ENCODE peak calls at places on chromosomes 12 and 14, in nine cellular contexts. One of them, this sample, is unnamed.

GRCh38 chr14:31292962-31293616 is 85.5 kb upstream of the HECTD1 start:
- DNase-seq in BE2C: no peak
- DNase-seq in PC-9: no peak
- DNase-seq in MM.1S: no peak
- DNase-seq in cardiac fibroblast: peak; percentile 62
- DNase-seq in BJ: no peak
- DNase-seq in heart right ventricle: no peak
- DNase-seq in psoas muscle: no peak
- DNase-seq in endothelial cell: no peak
- DNase-seq in this sample: no peak

GRCh38 chr14:96482986-96483385 is 19.2 kb upstream of the PAPOLA start:
- DNase-seq in BE2C: peak; percentile 35
- DNase-seq in PC-9: no peak
- DNase-seq in MM.1S: no peak
- DNase-seq in cardiac fibroblast: no peak
- DNase-seq in BJ: no peak
- DNase-seq in heart right ventricle: no peak
- DNase-seq in psoas muscle: no peak
- DNase-seq in endothelial cell: no peak
- DNase-seq in this sample: no peak

GRCh38 chr14:105865266-105865903 is 339.0 kb downstream of the TMEM121 start:
- DNase-seq in BE2C: peak; percentile 73
- DNase-seq in PC-9: no peak
- DNase-seq in MM.1S: no peak
- DNase-seq in cardiac fibroblast: no peak
- DNase-seq in BJ: no peak
- DNase-seq in heart right ventricle: no peak
- DNase-seq in psoas muscle: no peak
- DNase-seq in endothelial cell: no peak
- DNase-seq in this sample: no peak

GRCh38 chr12:19177754-19178153 is 48.2 kb downstream of the PLEKHA5 start:
- DNase-seq in BE2C: no peak
- DNase-seq in PC-9: no peak
- DNase-seq in MM.1S: no peak
- DNase-seq in cardiac fibroblast: peak; percentile 48
- DNase-seq in BJ: no peak
- DNase-seq in heart right ventricle: no peak
- DNase-seq in psoas muscle: no peak
- DNase-seq in endothelial cell: no peak
- DNase-seq in this sample: no peak

GRCh38 chr14:29896354-29896768 is 31.3 kb downstream of the PRKD1 start:
- DNase-seq in BE2C: no peak
- DNase-seq in PC-9: no peak
- DNase-seq in MM.1S: no peak
- DNase-seq in cardiac fibroblast: no peak
- DNase-seq in BJ: no peak
- DNase-seq in heart right ventricle: no peak
- DNase-seq in psoas muscle: no peak
- DNase-seq in endothelial cell: no peak
- DNase-seq in this sample: no peak

GRCh38 chr12:27865421-27865820 is 85.4 kb upstream of the MANSC4 start:
- DNase-seq in BE2C: no peak
- DNase-seq in PC-9: no peak
- DNase-seq in MM.1S: no peak
- DNase-seq in cardiac fibroblast: peak; percentile 93
- DNase-seq in BJ: peak; percentile 39
- DNase-seq in heart right ventricle: no peak
- DNase-seq in psoas muscle: no peak
- DNase-seq in endothelial cell: no peak
- DNase-seq in this sample: no peak

GRCh38 chr12:52372216-52373154 is 5.2 kb upstream of the KRT85 start:
- DNase-seq in BE2C: peak; percentile 83
- DNase-seq in PC-9: peak; percentile 84
- DNase-seq in MM.1S: peak; percentile 52
- DNase-seq in cardiac fibroblast: peak; percentile 93
- DNase-seq in BJ: peak; percentile 47
- DNase-seq in heart right ventricle: peak; percentile 75
- DNase-seq in psoas muscle: peak; percentile 86
- DNase-seq in endothelial cell: peak; percentile 85
- DNase-seq in this sample: peak; percentile 82

GRCh38 chr12:3820122-3820521 is 53.1 kb downstream of the PARP11 start:
- DNase-seq in BE2C: no peak
- DNase-seq in PC-9: no peak
- DNase-seq in MM.1S: no peak
- DNase-seq in cardiac fibroblast: peak; percentile 60
- DNase-seq in BJ: no peak
- DNase-seq in heart right ventricle: no peak
- DNase-seq in psoas muscle: no peak
- DNase-seq in endothelial cell: no peak
- DNase-seq in this sample: no peak

GRCh38 chr14:31819281-31819680 is 257.8 kb upstream of the ARHGAP5 start:
- DNase-seq in BE2C: no peak
- DNase-seq in PC-9: no peak
- DNase-seq in MM.1S: no peak
- DNase-seq in cardiac fibroblast: no peak
- DNase-seq in BJ: no peak
- DNase-seq in heart right ventricle: no peak
- DNase-seq in psoas muscle: no peak
- DNase-seq in endothelial cell: no peak
- DNase-seq in this sample: no peak

GRCh38 chr14:30252151-30252550 is 306.8 kb upstream of the G2E3 start:
- DNase-seq in BE2C: no peak
- DNase-seq in PC-9: no peak
- DNase-seq in MM.1S: no peak
- DNase-seq in cardiac fibroblast: no peak
- DNase-seq in BJ: no peak
- DNase-seq in heart right ventricle: no peak
- DNase-seq in psoas muscle: no peak
- DNase-seq in endothelial cell: no peak
- DNase-seq in this sample: no peak

GRCh38 chr14:68008491-68008890 is 188.9 kb downstream of the RAD51B start:
- DNase-seq in BE2C: no peak
- DNase-seq in PC-9: no peak
- DNase-seq in MM.1S: no peak
- DNase-seq in cardiac fibroblast: no peak
- DNase-seq in BJ: no peak
- DNase-seq in heart right ventricle: no peak
- DNase-seq in psoas muscle: no peak
- DNase-seq in endothelial cell: no peak
- DNase-seq in this sample: no peak

GRCh38 chr12:6554990-6555691 is 701 bp downstream of the IFFO1 start:
- DNase-seq in BE2C: no peak
- DNase-seq in PC-9: no peak
- DNase-seq in MM.1S: no peak
- DNase-seq in cardiac fibroblast: peak; percentile 27
- DNase-seq in BJ: no peak
- DNase-seq in heart right ventricle: peak; percentile 37
- DNase-seq in psoas muscle: no peak
- DNase-seq in endothelial cell: no peak
- DNase-seq in this sample: peak; percentile 34

GRCh38 chr14:81990312-81990761 is 456.7 kb upstream of the SEL1L start:
- DNase-seq in BE2C: peak; percentile 36
- DNase-seq in PC-9: peak; percentile 0
- DNase-seq in MM.1S: peak; percentile 36
- DNase-seq in cardiac fibroblast: peak; percentile 68
- DNase-seq in BJ: no peak
- DNase-seq in heart right ventricle: no peak
- DNase-seq in psoas muscle: no peak
- DNase-seq in endothelial cell: peak; percentile 50
- DNase-seq in this sample: peak; percentile 67

GRCh38 chr12:124295431-124296058 is 652 bp downstream of the RFLNA start:
- DNase-seq in BE2C: no peak
- DNase-seq in PC-9: no peak
- DNase-seq in MM.1S: no peak
- DNase-seq in cardiac fibroblast: no peak
- DNase-seq in BJ: no peak
- DNase-seq in heart right ventricle: no peak
- DNase-seq in psoas muscle: peak; percentile 41
- DNase-seq in endothelial cell: no peak
- DNase-seq in this sample: no peak

DNA sequence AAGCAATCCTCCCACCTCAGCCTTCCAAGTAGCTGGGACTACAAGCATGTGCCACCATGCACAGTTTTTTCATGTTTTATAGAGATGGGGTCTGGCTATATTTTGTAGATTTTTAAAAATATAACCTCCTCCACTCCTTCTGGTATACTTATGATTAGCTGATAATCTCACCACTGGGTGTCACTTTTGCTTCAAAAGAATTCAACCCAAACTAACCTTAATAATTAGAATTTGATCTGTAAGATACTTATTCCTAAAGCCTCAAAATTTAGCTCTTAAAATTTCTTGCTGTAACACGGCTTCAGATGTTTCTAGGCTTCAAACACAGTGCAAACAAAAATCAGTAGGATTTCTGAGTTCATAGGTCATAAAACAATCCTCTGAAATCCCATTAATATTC is 130.3 kb downstream of the CEP83 start:
- DNase-seq in BE2C: no peak
- DNase-seq in PC-9: no peak
- DNase-seq in MM.1S: no peak
- DNase-seq in cardiac fibroblast: peak; percentile 19
- DNase-seq in BJ: no peak
- DNase-seq in heart right ventricle: no peak
- DNase-seq in psoas muscle: no peak
- DNase-seq in endothelial cell: no peak
- DNase-seq in this sample: no peak
- TF ChIP-seq CTCF in BE2C: no peak
- TF ChIP-seq CTCF in PC-9: no peak
- TF ChIP-seq CTCF in MM.1S: peak; percentile 23
- TF ChIP-seq CTCF in cardiac fibroblast: no peak
- TF ChIP-seq CTCF in BJ: no peak
- TF ChIP-seq CTCF in heart right ventricle: peak; percentile 18
- TF ChIP-seq CTCF in psoas muscle: no peak
- TF ChIP-seq CTCF in endothelial cell: no peak
- TF ChIP-seq CTCF in this sample: no peak

DNA sequence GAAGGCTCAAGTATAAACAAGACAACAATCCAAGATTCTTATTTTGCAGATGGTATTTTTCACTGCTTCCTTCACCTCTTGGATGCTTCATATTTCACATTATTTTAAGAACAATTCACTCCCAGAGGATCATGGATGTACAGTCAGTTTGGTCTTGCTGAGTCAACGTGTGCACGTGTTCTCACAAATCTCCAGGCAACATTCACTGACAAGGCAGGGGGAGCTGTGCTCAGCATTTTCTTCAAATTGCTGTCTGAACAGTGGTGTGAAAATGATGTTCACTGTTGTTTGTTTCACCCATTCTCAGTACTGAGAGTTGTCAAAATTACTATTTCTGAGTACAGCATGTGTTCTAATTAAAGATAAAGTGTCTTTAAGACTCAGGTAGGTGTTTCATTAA is 118.3 kb upstream of the SLC38A4 start:
- DNase-seq in BE2C: no peak
- DNase-seq in PC-9: no peak
- DNase-seq in MM.1S: peak; percentile 83
- DNase-seq in cardiac fibroblast: peak; percentile 82
- DNase-seq in BJ: no peak
- DNase-seq in heart right ventricle: no peak
- DNase-seq in psoas muscle: no peak
- DNase-seq in endothelial cell: no peak
- DNase-seq in this sample: no peak
- TF ChIP-seq CTCF in BE2C: peak; percentile 7
- TF ChIP-seq CTCF in PC-9: no peak
- TF ChIP-seq CTCF in MM.1S: peak; percentile 35
- TF ChIP-seq CTCF in cardiac fibroblast: peak; percentile 43
- TF ChIP-seq CTCF in BJ: peak; percentile 38
- TF ChIP-seq CTCF in heart right ventricle: no peak
- TF ChIP-seq CTCF in psoas muscle: peak; percentile 20
- TF ChIP-seq CTCF in endothelial cell: no peak
- TF ChIP-seq CTCF in this sample: no peak

DNA sequence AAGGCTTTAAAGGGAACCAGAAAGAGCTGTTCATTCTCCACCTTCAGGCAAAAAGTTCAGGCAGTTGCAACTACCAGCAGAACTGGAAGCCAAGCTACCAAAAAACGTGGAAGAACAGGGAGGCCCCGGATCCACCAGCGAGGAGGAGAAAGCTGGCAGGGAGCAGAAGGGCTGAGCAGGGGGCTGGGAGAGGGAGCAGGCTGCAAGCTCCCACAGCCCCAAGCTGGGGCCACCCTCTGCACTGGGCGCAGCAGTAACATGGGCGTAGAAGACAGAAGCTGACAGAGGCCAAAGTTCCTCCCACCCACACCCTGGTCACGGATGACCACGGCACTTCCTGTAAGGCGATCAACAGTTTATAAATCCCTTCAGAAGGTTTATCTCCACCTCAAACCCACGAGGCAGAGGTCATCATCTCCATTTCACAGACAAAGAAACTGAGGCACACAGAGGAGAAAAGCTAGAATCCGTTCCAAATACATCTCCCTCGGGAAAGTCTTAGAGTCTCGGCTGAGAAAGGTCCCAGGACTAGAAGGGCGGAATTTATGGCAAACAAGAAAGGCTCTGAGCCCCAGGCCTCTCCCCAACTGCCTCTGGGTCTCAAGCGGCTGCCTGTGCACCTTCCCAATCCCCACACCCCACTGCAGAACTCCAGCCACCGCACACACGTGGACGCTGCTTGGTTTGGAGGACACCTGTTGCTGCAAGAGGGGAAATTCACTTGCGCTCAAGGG is 1.8 kb downstream of the CCDC85C start:
- DNase-seq in BE2C: no peak
- DNase-seq in PC-9: no peak
- DNase-seq in MM.1S: no peak
- DNase-seq in cardiac fibroblast: no peak
- DNase-seq in BJ: no peak
- DNase-seq in heart right ventricle: no peak
- DNase-seq in psoas muscle: no peak
- DNase-seq in endothelial cell: no peak
- DNase-seq in this sample: peak; percentile 28
- TF ChIP-seq CTCF in BE2C: no peak
- TF ChIP-seq CTCF in PC-9: no peak
- TF ChIP-seq CTCF in MM.1S: no peak
- TF ChIP-seq CTCF in cardiac fibroblast: no peak
- TF ChIP-seq CTCF in BJ: no peak
- TF ChIP-seq CTCF in heart right ventricle: no peak
- TF ChIP-seq CTCF in psoas muscle: no peak
- TF ChIP-seq CTCF in endothelial cell: no peak
- TF ChIP-seq CTCF in this sample: no peak

DNA sequence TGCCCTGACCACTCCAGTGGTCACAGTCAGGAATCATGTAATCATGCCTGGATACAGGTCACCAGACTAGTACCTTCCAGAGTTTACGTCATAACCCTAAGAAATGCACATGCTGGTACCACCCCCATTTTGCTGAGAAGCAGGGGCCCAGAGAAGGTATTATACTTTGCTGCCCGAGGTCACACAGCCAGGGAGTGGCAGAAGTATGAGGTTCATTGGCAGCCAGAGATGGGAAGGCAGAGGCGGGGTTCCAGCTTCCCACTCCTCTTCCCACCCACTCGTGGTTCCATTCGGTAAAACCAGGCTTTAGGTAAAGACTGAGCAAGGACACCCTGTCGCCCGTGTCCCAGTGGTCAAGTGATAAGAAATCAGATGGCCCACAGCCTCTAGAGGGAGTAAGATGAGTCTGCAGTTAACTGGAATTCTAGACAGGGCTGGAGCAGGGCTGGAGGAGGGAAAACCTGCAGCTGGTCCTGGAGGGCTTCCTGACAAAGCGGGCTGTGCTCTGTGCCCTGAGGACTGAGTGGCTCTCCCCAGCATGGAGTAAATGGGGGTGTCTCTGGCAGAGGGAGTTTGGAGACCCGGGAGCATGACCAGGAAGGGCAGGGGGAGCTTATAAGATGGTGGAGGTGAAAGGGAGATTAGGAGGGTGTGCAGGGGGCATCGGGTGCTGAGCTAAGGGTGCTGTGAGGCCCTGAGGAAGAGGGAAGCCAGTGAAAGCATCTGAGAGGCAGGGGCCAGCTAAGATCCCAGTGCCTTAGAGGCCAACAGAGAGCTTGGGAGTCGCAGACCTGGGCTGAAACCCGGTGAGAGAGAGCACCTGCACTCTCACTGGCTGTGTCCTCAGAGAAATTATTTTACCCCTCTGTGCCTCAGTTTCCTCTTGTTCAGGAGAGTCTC is 5.7 kb downstream of the FAM222A start:
- DNase-seq in BE2C: peak; percentile 65
- DNase-seq in PC-9: no peak
- DNase-seq in MM.1S: no peak
- DNase-seq in cardiac fibroblast: no peak
- DNase-seq in BJ: no peak
- DNase-seq in heart right ventricle: no peak
- DNase-seq in psoas muscle: no peak
- DNase-seq in endothelial cell: peak; percentile 43
- DNase-seq in this sample: no peak
- TF ChIP-seq CTCF in BE2C: peak; percentile 56
- TF ChIP-seq CTCF in PC-9: peak; percentile 40
- TF ChIP-seq CTCF in MM.1S: no peak
- TF ChIP-seq CTCF in cardiac fibroblast: peak; percentile 8
- TF ChIP-seq CTCF in BJ: peak; percentile 32
- TF ChIP-seq CTCF in heart right ventricle: no peak
- TF ChIP-seq CTCF in psoas muscle: peak; percentile 26
- TF ChIP-seq CTCF in endothelial cell: no peak
- TF ChIP-seq CTCF in this sample: no peak